ENCODE peak calls at places on chromosome 16, in eight cellular contexts. One of them, this sample, is unnamed.

GRCh38 chr16:87657621-87658192 is 55.4 kb downstream of the JPH3 start:
- DNase-seq in ACHN: peak
- DNase-seq in anterior cingulate cortex: no peak
- DNase-seq in heart left ventricle: no peak
- DNase-seq in EL: peak
- DNase-seq in retina: no peak
- DNase-seq in NCI-H1436: no peak
- DNase-seq in stimulated activated CD4-positive, alpha-beta T cell treated with anti-CD3 and anti-CD28 coated beads, Interleukin-15, amount 100 ng/mL, for 24 hours: peak
- DNase-seq in this sample: peak

GRCh38 chr16:57471852-57472664 is 9.6 kb downstream of the POLR2C start:
- DNase-seq in ACHN: peak
- DNase-seq in anterior cingulate cortex: no peak
- DNase-seq in heart left ventricle: no peak
- DNase-seq in EL: no peak
- DNase-seq in retina: no peak
- DNase-seq in NCI-H1436: no peak
- DNase-seq in stimulated activated CD4-positive, alpha-beta T cell treated with anti-CD3 and anti-CD28 coated beads, Interleukin-15, amount 100 ng/mL, for 24 hours: no peak
- DNase-seq in this sample: no peak

GRCh38 chr16:81198635-81199034 is 39.9 kb upstream of the BCO1 start:
- DNase-seq in ACHN: peak
- DNase-seq in anterior cingulate cortex: no peak
- DNase-seq in heart left ventricle: no peak
- DNase-seq in EL: peak
- DNase-seq in retina: no peak
- DNase-seq in NCI-H1436: no peak
- DNase-seq in stimulated activated CD4-positive, alpha-beta T cell treated with anti-CD3 and anti-CD28 coated beads, Interleukin-15, amount 100 ng/mL, for 24 hours: no peak
- DNase-seq in this sample: no peak

GRCh38 chr16:2520784-2521577 is 810 bp downstream of the AMDHD2 start:
- DNase-seq in ACHN: peak
- DNase-seq in anterior cingulate cortex: no peak
- DNase-seq in heart left ventricle: peak
- DNase-seq in EL: no peak
- DNase-seq in retina: peak
- DNase-seq in NCI-H1436: no peak
- DNase-seq in stimulated activated CD4-positive, alpha-beta T cell treated with anti-CD3 and anti-CD28 coated beads, Interleukin-15, amount 100 ng/mL, for 24 hours: peak
- DNase-seq in this sample: peak

GRCh38 chr16:87490091-87490798 is 2.6 kb downstream of the ZCCHC14 start:
- DNase-seq in ACHN: no peak
- DNase-seq in anterior cingulate cortex: no peak
- DNase-seq in heart left ventricle: no peak
- DNase-seq in EL: peak
- DNase-seq in retina: no peak
- DNase-seq in NCI-H1436: no peak
- DNase-seq in stimulated activated CD4-positive, alpha-beta T cell treated with anti-CD3 and anti-CD28 coated beads, Interleukin-15, amount 100 ng/mL, for 24 hours: peak
- DNase-seq in this sample: no peak

GRCh38 chr16:81703177-81704155 is 75.6 kb upstream of the PLCG2 start:
- DNase-seq in ACHN: peak
- DNase-seq in anterior cingulate cortex: no peak
- DNase-seq in heart left ventricle: no peak
- DNase-seq in EL: peak
- DNase-seq in retina: no peak
- DNase-seq in NCI-H1436: no peak
- DNase-seq in stimulated activated CD4-positive, alpha-beta T cell treated with anti-CD3 and anti-CD28 coated beads, Interleukin-15, amount 100 ng/mL, for 24 hours: no peak
- DNase-seq in this sample: peak

GRCh38 chr16:28192811-28193529 is 18.8 kb downstream of the XPO6 start:
- DNase-seq in ACHN: no peak
- DNase-seq in anterior cingulate cortex: no peak
- DNase-seq in heart left ventricle: no peak
- DNase-seq in EL: no peak
- DNase-seq in retina: no peak
- DNase-seq in NCI-H1436: no peak
- DNase-seq in stimulated activated CD4-positive, alpha-beta T cell treated with anti-CD3 and anti-CD28 coated beads, Interleukin-15, amount 100 ng/mL, for 24 hours: peak
- DNase-seq in this sample: no peak

GRCh38 chr16:86198201-86199118 is 299.5 kb downstream of the IRF8 start:
- DNase-seq in ACHN: no peak
- DNase-seq in anterior cingulate cortex: no peak
- DNase-seq in heart left ventricle: no peak
- DNase-seq in EL: no peak
- DNase-seq in retina: no peak
- DNase-seq in NCI-H1436: no peak
- DNase-seq in stimulated activated CD4-positive, alpha-beta T cell treated with anti-CD3 and anti-CD28 coated beads, Interleukin-15, amount 100 ng/mL, for 24 hours: no peak
- DNase-seq in this sample: no peak

GRCh38 chr16:9139965-9140364 is 48.5 kb downstream of the HAPSTR1 start:
- DNase-seq in ACHN: peak
- DNase-seq in anterior cingulate cortex: no peak
- DNase-seq in heart left ventricle: no peak
- DNase-seq in EL: peak
- DNase-seq in retina: no peak
- DNase-seq in NCI-H1436: no peak
- DNase-seq in stimulated activated CD4-positive, alpha-beta T cell treated with anti-CD3 and anti-CD28 coated beads, Interleukin-15, amount 100 ng/mL, for 24 hours: no peak
- DNase-seq in this sample: no peak

GRCh38 chr16:3980311-3981111 is 100.0 kb upstream of the CREBBP start:
- DNase-seq in ACHN: peak
- DNase-seq in anterior cingulate cortex: no peak
- DNase-seq in heart left ventricle: no peak
- DNase-seq in EL: peak
- DNase-seq in retina: no peak
- DNase-seq in NCI-H1436: no peak
- DNase-seq in stimulated activated CD4-positive, alpha-beta T cell treated with anti-CD3 and anti-CD28 coated beads, Interleukin-15, amount 100 ng/mL, for 24 hours: no peak
- DNase-seq in this sample: peak

GRCh38 chr16:21277927-21278706 is at the start of gene CRYM:
- DNase-seq in ACHN: peak
- DNase-seq in anterior cingulate cortex: peak
- DNase-seq in heart left ventricle: peak
- DNase-seq in EL: peak
- DNase-seq in retina: peak
- DNase-seq in NCI-H1436: peak
- DNase-seq in stimulated activated CD4-positive, alpha-beta T cell treated with anti-CD3 and anti-CD28 coated beads, Interleukin-15, amount 100 ng/mL, for 24 hours: peak
- DNase-seq in this sample: no peak

GRCh38 chr16:87648236-87648635 is 45.9 kb downstream of the JPH3 start:
- DNase-seq in ACHN: no peak
- DNase-seq in anterior cingulate cortex: no peak
- DNase-seq in heart left ventricle: no peak
- DNase-seq in EL: no peak
- DNase-seq in retina: peak
- DNase-seq in NCI-H1436: no peak
- DNase-seq in stimulated activated CD4-positive, alpha-beta T cell treated with anti-CD3 and anti-CD28 coated beads, Interleukin-15, amount 100 ng/mL, for 24 hours: no peak
- DNase-seq in this sample: no peak

GRCh38 chr16:58111331-58111627 is 17.9 kb downstream of the CFAP20 start:
- DNase-seq in ACHN: no peak
- DNase-seq in anterior cingulate cortex: no peak
- DNase-seq in heart left ventricle: no peak
- DNase-seq in EL: no peak
- DNase-seq in retina: no peak
- DNase-seq in NCI-H1436: no peak
- DNase-seq in stimulated activated CD4-positive, alpha-beta T cell treated with anti-CD3 and anti-CD28 coated beads, Interleukin-15, amount 100 ng/mL, for 24 hours: no peak
- DNase-seq in this sample: no peak

GRCh38 chr16:12781777-12782176 is 21.9 kb downstream of the CPPED1 start:
- DNase-seq in ACHN: no peak
- DNase-seq in anterior cingulate cortex: peak
- DNase-seq in heart left ventricle: no peak
- DNase-seq in EL: no peak
- DNase-seq in retina: no peak
- DNase-seq in NCI-H1436: no peak
- DNase-seq in stimulated activated CD4-positive, alpha-beta T cell treated with anti-CD3 and anti-CD28 coated beads, Interleukin-15, amount 100 ng/mL, for 24 hours: peak
- DNase-seq in this sample: no peak

GRCh38 chr16:56202036-56202435 is 10.7 kb downstream of the GNAO1 start:
- DNase-seq in ACHN: peak
- DNase-seq in anterior cingulate cortex: no peak
- DNase-seq in heart left ventricle: no peak
- DNase-seq in EL: peak
- DNase-seq in retina: no peak
- DNase-seq in NCI-H1436: no peak
- DNase-seq in stimulated activated CD4-positive, alpha-beta T cell treated with anti-CD3 and anti-CD28 coated beads, Interleukin-15, amount 100 ng/mL, for 24 hours: peak
- DNase-seq in this sample: no peak

GRCh38 chr16:86220552-86220951 is 289.8 kb upstream of the FOXF1 start:
- DNase-seq in ACHN: no peak
- DNase-seq in anterior cingulate cortex: no peak
- DNase-seq in heart left ventricle: no peak
- DNase-seq in EL: no peak
- DNase-seq in retina: no peak
- DNase-seq in NCI-H1436: no peak
- DNase-seq in stimulated activated CD4-positive, alpha-beta T cell treated with anti-CD3 and anti-CD28 coated beads, Interleukin-15, amount 100 ng/mL, for 24 hours: no peak
- DNase-seq in this sample: no peak

GRCh38 chr16:81873221-81873620 is 94.1 kb downstream of the PLCG2 start:
- DNase-seq in ACHN: no peak
- DNase-seq in anterior cingulate cortex: no peak
- DNase-seq in heart left ventricle: no peak
- DNase-seq in EL: no peak
- DNase-seq in retina: no peak
- DNase-seq in NCI-H1436: no peak
- DNase-seq in stimulated activated CD4-positive, alpha-beta T cell treated with anti-CD3 and anti-CD28 coated beads, Interleukin-15, amount 100 ng/mL, for 24 hours: no peak
- DNase-seq in this sample: no peak

GRCh38 chr16:58652741-58653140 is 23.1 kb upstream of the CNOT1 start:
- DNase-seq in ACHN: no peak
- DNase-seq in anterior cingulate cortex: no peak
- DNase-seq in heart left ventricle: peak
- DNase-seq in EL: peak
- DNase-seq in retina: peak
- DNase-seq in NCI-H1436: no peak
- DNase-seq in stimulated activated CD4-positive, alpha-beta T cell treated with anti-CD3 and anti-CD28 coated beads, Interleukin-15, amount 100 ng/mL, for 24 hours: no peak
- DNase-seq in this sample: no peak

GRCh38 chr16:72542103-72542502 is 370.1 kb upstream of the PMFBP1 start:
- DNase-seq in ACHN: no peak
- DNase-seq in anterior cingulate cortex: no peak
- DNase-seq in heart left ventricle: no peak
- DNase-seq in EL: no peak
- DNase-seq in retina: no peak
- DNase-seq in NCI-H1436: no peak
- DNase-seq in stimulated activated CD4-positive, alpha-beta T cell treated with anti-CD3 and anti-CD28 coated beads, Interleukin-15, amount 100 ng/mL, for 24 hours: no peak
- DNase-seq in this sample: no peak

GRCh38 chr16:1351582-1352362 is at the start of the genes GNPTG and TSR3:
- DNase-seq in ACHN: peak
- DNase-seq in anterior cingulate cortex: peak
- DNase-seq in heart left ventricle: peak
- DNase-seq in EL: peak
- DNase-seq in retina: peak
- DNase-seq in NCI-H1436: peak
- DNase-seq in stimulated activated CD4-positive, alpha-beta T cell treated with anti-CD3 and anti-CD28 coated beads, Interleukin-15, amount 100 ng/mL, for 24 hours: peak
- DNase-seq in this sample: peak

GRCh38 chr16:67833035-67833417 is 9.1 kb upstream of the THAP11 start:
- DNase-seq in ACHN: peak
- DNase-seq in anterior cingulate cortex: no peak
- DNase-seq in heart left ventricle: no peak
- DNase-seq in EL: peak
- DNase-seq in retina: no peak
- DNase-seq in NCI-H1436: no peak
- DNase-seq in stimulated activated CD4-positive, alpha-beta T cell treated with anti-CD3 and anti-CD28 coated beads, Interleukin-15, amount 100 ng/mL, for 24 hours: peak
- DNase-seq in this sample: peak

GRCh38 chr16:67672739-67673662 is 6.4 kb downstream of the C16orf86 start:
- DNase-seq in ACHN: peak
- DNase-seq in anterior cingulate cortex: no peak
- DNase-seq in heart left ventricle: peak
- DNase-seq in EL: peak
- DNase-seq in retina: no peak
- DNase-seq in NCI-H1436: peak
- DNase-seq in stimulated activated CD4-positive, alpha-beta T cell treated with anti-CD3 and anti-CD28 coated beads, Interleukin-15, amount 100 ng/mL, for 24 hours: peak
- DNase-seq in this sample: peak

GRCh38 chr16:58011652-58012051 is 10.4 kb downstream of the USB1 start:
- DNase-seq in ACHN: peak
- DNase-seq in anterior cingulate cortex: no peak
- DNase-seq in heart left ventricle: peak
- DNase-seq in EL: peak
- DNase-seq in retina: no peak
- DNase-seq in NCI-H1436: no peak
- DNase-seq in stimulated activated CD4-positive, alpha-beta T cell treated with anti-CD3 and anti-CD28 coated beads, Interleukin-15, amount 100 ng/mL, for 24 hours: no peak
- DNase-seq in this sample: peak

GRCh38 chr16:86449377-86450095 is 60.8 kb upstream of the FOXF1 start:
- DNase-seq in ACHN: no peak
- DNase-seq in anterior cingulate cortex: no peak
- DNase-seq in heart left ventricle: no peak
- DNase-seq in EL: no peak
- DNase-seq in retina: no peak
- DNase-seq in NCI-H1436: no peak
- DNase-seq in stimulated activated CD4-positive, alpha-beta T cell treated with anti-CD3 and anti-CD28 coated beads, Interleukin-15, amount 100 ng/mL, for 24 hours: no peak
- DNase-seq in this sample: no peak

GRCh38 chr16:4790261-4790660 is 2.1 kb upstream of the SEPTIN12 start:
- DNase-seq in ACHN: no peak
- DNase-seq in anterior cingulate cortex: no peak
- DNase-seq in heart left ventricle: no peak
- DNase-seq in EL: no peak
- DNase-seq in retina: no peak
- DNase-seq in NCI-H1436: no peak
- DNase-seq in stimulated activated CD4-positive, alpha-beta T cell treated with anti-CD3 and anti-CD28 coated beads, Interleukin-15, amount 100 ng/mL, for 24 hours: no peak
- DNase-seq in this sample: no peak

GRCh38 chr16:65524997-65525396 is 403.1 kb upstream of the CDH11 start:
- DNase-seq in ACHN: no peak
- DNase-seq in anterior cingulate cortex: no peak
- DNase-seq in heart left ventricle: peak
- DNase-seq in EL: peak
- DNase-seq in retina: no peak
- DNase-seq in NCI-H1436: no peak
- DNase-seq in stimulated activated CD4-positive, alpha-beta T cell treated with anti-CD3 and anti-CD28 coated beads, Interleukin-15, amount 100 ng/mL, for 24 hours: no peak
- DNase-seq in this sample: peak

GRCh38 chr16:65509172-65509571 is 387.3 kb upstream of the CDH11 start:
- DNase-seq in ACHN: no peak
- DNase-seq in anterior cingulate cortex: no peak
- DNase-seq in heart left ventricle: no peak
- DNase-seq in EL: no peak
- DNase-seq in retina: no peak
- DNase-seq in NCI-H1436: no peak
- DNase-seq in stimulated activated CD4-positive, alpha-beta T cell treated with anti-CD3 and anti-CD28 coated beads, Interleukin-15, amount 100 ng/mL, for 24 hours: no peak
- DNase-seq in this sample: peak

GRCh38 chr16:86508947-86509758 is 1.2 kb upstream of the FOXF1 start:
- DNase-seq in ACHN: peak
- DNase-seq in anterior cingulate cortex: no peak
- DNase-seq in heart left ventricle: peak
- DNase-seq in EL: peak
- DNase-seq in retina: peak
- DNase-seq in NCI-H1436: no peak
- DNase-seq in stimulated activated CD4-positive, alpha-beta T cell treated with anti-CD3 and anti-CD28 coated beads, Interleukin-15, amount 100 ng/mL, for 24 hours: peak
- DNase-seq in this sample: no peak

GRCh38 chr16:89023621-89024511 is 46.9 kb upstream of the CBFA2T3 start:
- DNase-seq in ACHN: no peak
- DNase-seq in anterior cingulate cortex: no peak
- DNase-seq in heart left ventricle: no peak
- DNase-seq in EL: no peak
- DNase-seq in retina: peak
- DNase-seq in NCI-H1436: no peak
- DNase-seq in stimulated activated CD4-positive, alpha-beta T cell treated with anti-CD3 and anti-CD28 coated beads, Interleukin-15, amount 100 ng/mL, for 24 hours: no peak
- DNase-seq in this sample: no peak

GRCh38 chr16:2838928-2839327 is 8.8 kb downstream of the ZG16B start:
- DNase-seq in ACHN: peak
- DNase-seq in anterior cingulate cortex: peak
- DNase-seq in heart left ventricle: peak
- DNase-seq in EL: peak
- DNase-seq in retina: peak
- DNase-seq in NCI-H1436: peak
- DNase-seq in stimulated activated CD4-positive, alpha-beta T cell treated with anti-CD3 and anti-CD28 coated beads, Interleukin-15, amount 100 ng/mL, for 24 hours: peak
- DNase-seq in this sample: peak

GRCh38 chr16:5730783-5731182 is 633.2 kb upstream of the EEF2KMT start:
- DNase-seq in ACHN: no peak
- DNase-seq in anterior cingulate cortex: no peak
- DNase-seq in heart left ventricle: no peak
- DNase-seq in EL: no peak
- DNase-seq in retina: no peak
- DNase-seq in NCI-H1436: no peak
- DNase-seq in stimulated activated CD4-positive, alpha-beta T cell treated with anti-CD3 and anti-CD28 coated beads, Interleukin-15, amount 100 ng/mL, for 24 hours: no peak
- DNase-seq in this sample: no peak